ENCODE peak calls at places on chromosome 15, in six cellular contexts. S is A549, U is SK-N-SH, R is HCT116, D is GM23338, L is HepG2. J is an unnamed sample.
A peak's percentile ranks its signal among the peaks of the same experiment; 100 is the strongest.

GRCh38 chr15:70466305-70466704 is 297.1 kb downstream of the UACA start:
- DNase-seq in S (no peak), U (no peak), R (no peak), D (no peak), L (no peak), J (peak; percentile 27)

GRCh38 chr15:44713006-44713966 is 2.0 kb downstream of the B2M start:
- DNase-seq in S (peak; percentile 60), U (peak; percentile 52), R (no peak), D (peak; percentile 66), L (peak; percentile 27), J (no peak)

GRCh38 chr15:31304074-31304648 is 22.5 kb upstream of the KLF13 start:
- DNase-seq in S (no peak), U (no peak), R (no peak), D (no peak), L (no peak), J (no peak)

GRCh38 chr15:72338617-72339321 is 18.8 kb upstream of the CELF6 start:
- DNase-seq in S (peak; percentile 42), U (no peak), R (no peak), D (no peak), L (no peak), J (peak; percentile 38)

GRCh38 chr15:69410290-69410874 is 3.8 kb upstream of the KIF23 start:
- DNase-seq in S (peak; percentile 71), U (peak; percentile 61), R (peak; percentile 22), D (peak; percentile 67), L (peak; percentile 11), J (peak; percentile 65)

GRCh38 chr15:90400759-90401314 is 12.8 kb downstream of the IQGAP1 start:
- DNase-seq in S (peak; percentile 94), U (peak; percentile 41), R (peak; percentile 91), D (peak; percentile 92), L (peak; percentile 93), J (peak; percentile 94)

GRCh38 chr15:99014803-99015676 is 7.4 kb upstream of the PGPEP1L start:
- DNase-seq in S (peak; percentile 77), U (peak; percentile 78), R (peak; percentile 36), D (peak; percentile 88), L (peak; percentile 28), J (peak; percentile 26)

GRCh38 chr15:70867911-70868467 is 14.0 kb upstream of the LARP6 start:
- DNase-seq in S (no peak), U (peak; percentile 65), R (no peak), D (no peak), L (no peak), J (no peak)

GRCh38 chr15:77481670-77482069 is 61.0 kb downstream of the HMG20A start:
- DNase-seq in S (no peak), U (no peak), R (no peak), D (no peak), L (no peak), J (no peak)

GRCh38 chr15:38259134-38259533 is 6.5 kb downstream of the SPRED1 start:
- DNase-seq in S (no peak), U (no peak), R (no peak), D (no peak), L (no peak), J (no peak)

GRCh38 chr15:88400069-88400468 is 67.1 kb downstream of the MRPL46 start:
- DNase-seq in S (no peak), U (no peak), R (no peak), D (no peak), L (no peak), J (no peak)

GRCh38 chr15:101091080-101092017 is 160.5 kb downstream of the CHSY1 start:
- DNase-seq in S (no peak), U (no peak), R (no peak), D (no peak), L (peak; percentile 97), J (no peak)

GRCh38 chr15:94234300-94234699 is 2.9 kb downstream of the MCTP2 start:
- DNase-seq in S (no peak), U (no peak), R (no peak), D (no peak), L (no peak), J (peak; percentile 26)

GRCh38 chr15:69951511-69952209 is 146.1 kb downstream of the TLE3 start:
- DNase-seq in S (no peak), U (no peak), R (no peak), D (no peak), L (no peak), J (no peak)

GRCh38 chr15:58352026-58352929 is 79.5 kb upstream of the LIPC start:
- DNase-seq in S (no peak), U (no peak), R (no peak), D (no peak), L (no peak), J (no peak)

GRCh38 chr15:55279746-55280351 is 9.8 kb downstream of the RAB27A start:
- DNase-seq in S (peak; percentile 66), U (no peak), R (peak; percentile 65), D (no peak), L (peak; percentile 62), J (peak; percentile 56)

GRCh38 chr15:25830844-25831443 is 32.2 kb downstream of the ATP10A start:
- DNase-seq in S (peak; percentile 69), U (no peak), R (no peak), D (no peak), L (no peak), J (no peak)

GRCh38 chr15:48718646-48719045 is 73.1 kb upstream of the FBN1 start:
- DNase-seq in S (no peak), U (no peak), R (no peak), D (no peak), L (no peak), J (no peak)

GRCh38 chr15:67838789-67839332 is 984 bp downstream of the RNU6-1 start:
- DNase-seq in S (no peak), U (peak; percentile 75), R (no peak), D (peak; percentile 93), L (peak; percentile 56), J (peak; percentile 68)

GRCh38 chr15:39188930-39189329 is 391.9 kb upstream of the THBS1 start:
- DNase-seq in S (peak; percentile 80), U (no peak), R (peak; percentile 44), D (no peak), L (peak; percentile 37), J (no peak)

GRCh38 chr15:88049509-88049908 is 207.0 kb downstream of the NTRK3 start:
- DNase-seq in S (no peak), U (no peak), R (no peak), D (no peak), L (no peak), J (no peak)

GRCh38 chr15:81280696-81281095 is 43.2 kb downstream of the STARD5 start:
- DNase-seq in S (no peak), U (no peak), R (no peak), D (no peak), L (no peak), J (no peak)

GRCh38 chr15:88238618-88239430 is 17.7 kb downstream of the NTRK3 start:
- DNase-seq in S (no peak), U (no peak), R (no peak), D (no peak), L (no peak), J (no peak)

GRCh38 chr15:64017591-64018163 is 28.6 kb downstream of the DAPK2 start:
- DNase-seq in S (no peak), U (no peak), R (no peak), D (no peak), L (no peak), J (no peak)

GRCh38 chr15:78004919-78005634 is 72.4 kb downstream of the TBC1D2B start:
- DNase-seq in S (peak; percentile 51), U (peak; percentile 80), R (no peak), D (no peak), L (no peak), J (no peak)

GRCh38 chr15:79897380-79897678 is 515 bp upstream of the MTHFS start:
- DNase-seq in S (no peak), U (no peak), R (no peak), D (no peak), L (no peak), J (no peak)
- TF ChIP-seq REST in S (no peak), U (no peak), R (no peak), D (no peak), L (no peak), J (no peak)

GRCh38 chr15:52102468-52102867 is 10.1 kb downstream of the BCL2L10 start:
- DNase-seq in S (peak; percentile 67), U (no peak), R (no peak), D (no peak), L (no peak), J (no peak)
- TF ChIP-seq REST in S (no peak), U (no peak), R (no peak), D (no peak), L (no peak), J (no peak)

GRCh38 chr15:95883064-95883463 is 447.4 kb upstream of the NR2F2 start:
- DNase-seq in S (no peak), U (no peak), R (no peak), D (no peak), L (no peak), J (no peak)
- TF ChIP-seq REST in S (no peak), U (no peak), R (no peak), D (no peak), L (no peak), J (no peak)

GRCh38 chr15:66004618-66005262 is 135.4 kb downstream of the RAB11A start:
- DNase-seq in S (peak; percentile 26), U (no peak), R (no peak), D (peak; percentile 78), L (peak; percentile 12), J (no peak)
- TF ChIP-seq REST in S (peak; percentile 97), U (peak; percentile 97), R (peak; percentile 96), D (peak; percentile 87), L (peak; percentile 85), J (peak; percentile 98)

GRCh38 chr15:40361640-40362039 is 3.6 kb downstream of the DISP2 start:
- DNase-seq in S (no peak), U (no peak), R (no peak), D (no peak), L (no peak), J (no peak)
- TF ChIP-seq REST in S (no peak), U (no peak), R (no peak), D (no peak), L (no peak), J (no peak)

GRCh38 chr15:60218256-60218655 is 179.5 kb downstream of the ANXA2 start:
- DNase-seq in S (no peak), U (no peak), R (no peak), D (no peak), L (no peak), J (no peak)
- TF ChIP-seq REST in S (no peak), U (no peak), R (no peak), D (no peak), L (no peak), J (no peak)

GRCh38 chr15:92005154-92005553 is 151.6 kb downstream of the SLCO3A1 start:
- DNase-seq in S (no peak), U (peak; percentile 52), R (no peak), D (no peak), L (no peak), J (no peak)
- TF ChIP-seq REST in S (no peak), U (no peak), R (no peak), D (no peak), L (no peak), J (no peak)

GRCh38 chr15:27418729-27419128 is 447.7 kb downstream of the GABRG3 start:
- DNase-seq in S (no peak), U (peak; percentile 30), R (no peak), D (peak; percentile 78), L (no peak), J (no peak)
- TF ChIP-seq REST in S (no peak), U (no peak), R (no peak), D (no peak), L (no peak), J (no peak)

J was measured in HL-60.